ENCODE peak calls at places on chromosomes 3 and 15, in seven cellular contexts. N, Z, K, Q, O, C and P are unnamed samples.

GRCh38 chr3:169769287-169770181 is at the start of gene ACTRT3:
- DNase-seq in N (no peak), Z (peak), K (peak), Q (no peak), O (no peak), C (no peak), P (peak)

GRCh38 chr15:94259121-94259776 is 27.9 kb downstream of the MCTP2 start:
- DNase-seq in N (no peak), Z (no peak), K (no peak), Q (no peak), O (no peak), C (no peak), P (no peak)

GRCh38 chr3:185021326-185021725 is 131.5 kb downstream of the C3orf70 start:
- DNase-seq in N (no peak), Z (no peak), K (no peak), Q (no peak), O (no peak), C (no peak), P (no peak)

GRCh38 chr15:63231717-63232116 is 42.3 kb downstream of the RAB8B start:
- DNase-seq in N (no peak), Z (no peak), K (no peak), Q (no peak), O (no peak), C (no peak), P (no peak)

GRCh38 chr3:150749218-150749617 is 13.8 kb downstream of the SIAH2 start:
- DNase-seq in N (no peak), Z (no peak), K (no peak), Q (no peak), O (no peak), C (no peak), P (no peak)

GRCh38 chr15:62119224-62119925 is 45.7 kb downstream of the C2CD4B start:
- DNase-seq in N (peak), Z (no peak), K (peak), Q (no peak), O (peak), C (no peak), P (peak)

GRCh38 chr3:134145183-134145582 is 105.5 kb downstream of the RYK start:
- DNase-seq in N (no peak), Z (no peak), K (no peak), Q (no peak), O (no peak), C (no peak), P (no peak)

GRCh38 chr3:55543228-55543627 is 56.1 kb upstream of the WNT5A start:
- DNase-seq in N (no peak), Z (no peak), K (no peak), Q (peak), O (no peak), C (no peak), P (no peak)

GRCh38 chr3:42652611-42653302 is 740 bp upstream of the ZBTB47 start:
- DNase-seq in N (no peak), Z (no peak), K (peak), Q (no peak), O (no peak), C (peak), P (peak)

GRCh38 chr15:66514586-66514985 is 9.5 kb downstream of the ZWILCH start:
- DNase-seq in N (no peak), Z (no peak), K (no peak), Q (no peak), O (no peak), C (no peak), P (no peak)

GRCh38 chr3:129161860-129162271 is 1.0 kb upstream of the ISY1 start:
- DNase-seq in N (no peak), Z (no peak), K (no peak), Q (no peak), O (no peak), C (no peak), P (no peak)

GRCh38 chr15:75921732-75922703 is 18.3 kb downstream of the FBXO22 start:
- DNase-seq in N (peak), Z (no peak), K (no peak), Q (no peak), O (peak), C (no peak), P (no peak)

GRCh38 chr3:37028329-37028728 is 35.0 kb downstream of the MLH1 start:
- DNase-seq in N (no peak), Z (no peak), K (no peak), Q (no peak), O (no peak), C (no peak), P (no peak)

GRCh38 chr3:123773681-123774431 is 110.3 kb downstream of the MYLK start:
- DNase-seq in N (peak), Z (no peak), K (no peak), Q (no peak), O (peak), C (no peak), P (no peak)